ENCODE peak calls at places on chromosomes 2 and 18, in six cellular contexts. Z is A549, E is WTC11, T is H1, A is K562, U is HepG2. X is an unnamed sample.

GRCh38 chr2:159124931-159125467 is 156.6 kb downstream of the TANC1 start:
- DNase-seq in Z (no peak), U (no peak), E (no peak), A (no peak), T (no peak), X (peak; percentile 74)

GRCh38 chr2:227942021-227942420 is 70.6 kb downstream of the DAW1 start:
- DNase-seq in A (no peak), T (no peak), E (no peak), Z (no peak), U (no peak), X (no peak)

GRCh38 chr2:118102433-118103082 is 14.3 kb downstream of the INSIG2 start:
- DNase-seq in A (no peak), U (no peak), E (no peak), Z (no peak), T (no peak), X (no peak)

GRCh38 chr18:21714472-21714871 is 9.9 kb upstream of the ABHD3 start:
- DNase-seq in U (no peak), E (no peak), Z (no peak), A (no peak), T (no peak), X (no peak)

GRCh38 chr2:162403884-162404283 is 60.0 kb downstream of the GCA start:
- DNase-seq in E (no peak), T (no peak), U (no peak), Z (no peak), A (no peak), X (peak; percentile 84)

GRCh38 chr18:45416168-45416567 is 199.1 kb upstream of the SLC14A2 start:
- DNase-seq in E (no peak), A (no peak), Z (no peak), U (no peak), T (no peak), X (no peak)

GRCh38 chr2:60775048-60775639 is 19.1 kb downstream of the PAPOLG start:
- DNase-seq in U (no peak), Z (no peak), A (no peak), T (no peak), E (no peak), X (no peak)

GRCh38 chr2:237195396-237196119 is 109.9 kb downstream of the COPS8 start:
- DNase-seq in Z (no peak), A (no peak), E (no peak), U (no peak), T (no peak), X (no peak)

GRCh38 chr18:6728809-6729246 is 688 bp upstream of the ARHGAP28 start:
- DNase-seq in T (no peak), A (peak; percentile 42), Z (no peak), E (no peak), U (no peak), X (no peak)

GRCh38 chr2:69298862-69299261 is 88.2 kb downstream of the GFPT1 start:
- DNase-seq in A (no peak), U (no peak), E (no peak), T (no peak), Z (no peak), X (no peak)

GRCh38 chr2:130768191-130768855 is 13.0 kb downstream of the AMER3 start:
- DNase-seq in U (no peak), A (peak; percentile 29), Z (no peak), T (no peak), E (peak; percentile 49), X (no peak)

GRCh38 chr2:57177176-57177575 is 869.4 kb upstream of the VRK2 start:
- DNase-seq in T (no peak), E (no peak), A (no peak), U (no peak), Z (no peak), X (no peak)

GRCh38 chr2:20444113-20444992 is 2.5 kb upstream of the RHOB start:
- DNase-seq in A (no peak), T (no peak), E (no peak), Z (no peak), U (no peak), X (peak; percentile 92)

GRCh38 chr2:106323337-106324013 is 129.4 kb upstream of the UXS1 start:
- DNase-seq in A (no peak), E (no peak), U (no peak), T (no peak), Z (no peak), X (no peak)

GRCh38 chr2:39875182-39875913 is 96.3 kb upstream of the THUMPD2 start:
- DNase-seq in U (no peak), A (no peak), Z (peak; percentile 33), E (no peak), T (no peak), X (no peak)

GRCh38 chr2:28280576-28280975 is 112.1 kb upstream of the FOSL2 start:
- DNase-seq in A (no peak), T (no peak), Z (no peak), U (no peak), E (no peak), X (no peak)

GRCh38 chr2:238136820-238137537 is 1.5 kb upstream of the KLHL30 start:
- DNase-seq in E (no peak), Z (no peak), T (no peak), A (no peak), U (peak; percentile 41), X (no peak)

GRCh38 chr2:123363076-123363475 is 662.0 kb upstream of the CNTNAP5 start:
- DNase-seq in T (no peak), U (no peak), E (no peak), A (no peak), Z (no peak), X (no peak)

GRCh38 chr2:216633616-216634316 is 546 bp downstream of the IGFBP2 start:
- DNase-seq in U (no peak), Z (peak; percentile 25), T (no peak), A (no peak), E (peak; percentile 54), X (peak; percentile 55)

GRCh38 chr2:28367667-28368416 is 24.8 kb upstream of the FOSL2 start:
- DNase-seq in Z (no peak), U (no peak), T (no peak), A (no peak), E (no peak), X (no peak)

GRCh38 chr18:12422936-12423335 is 15.2 kb downstream of the PRELID3A start:
- DNase-seq in U (peak; percentile 35), E (peak; percentile 36), A (no peak), Z (no peak), T (no peak), X (no peak)

GRCh38 chr18:12423393-12423792 is 15.7 kb downstream of the PRELID3A start:
- DNase-seq in T (no peak), E (no peak), Z (no peak), A (no peak), U (no peak), X (no peak)

GRCh38 chr18:12424252-12424651 is 16.5 kb downstream of the PRELID3A start:
- DNase-seq in Z (no peak), U (no peak), E (no peak), A (no peak), T (no peak), X (no peak)

GRCh38 chr18:12421732-12422131 is 14.0 kb downstream of the PRELID3A start:
- DNase-seq in E (no peak), A (no peak), Z (no peak), U (no peak), T (no peak), X (no peak)

GRCh38 chr18:12423820-12424219 is 16.1 kb downstream of the PRELID3A start:
- DNase-seq in Z (no peak), E (no peak), A (no peak), T (no peak), U (no peak), X (no peak)
- TF ChIP-seq JUN in Z (no peak), E (no peak), A (no peak), T (no peak), U (no peak), X (no peak)

DNA sequence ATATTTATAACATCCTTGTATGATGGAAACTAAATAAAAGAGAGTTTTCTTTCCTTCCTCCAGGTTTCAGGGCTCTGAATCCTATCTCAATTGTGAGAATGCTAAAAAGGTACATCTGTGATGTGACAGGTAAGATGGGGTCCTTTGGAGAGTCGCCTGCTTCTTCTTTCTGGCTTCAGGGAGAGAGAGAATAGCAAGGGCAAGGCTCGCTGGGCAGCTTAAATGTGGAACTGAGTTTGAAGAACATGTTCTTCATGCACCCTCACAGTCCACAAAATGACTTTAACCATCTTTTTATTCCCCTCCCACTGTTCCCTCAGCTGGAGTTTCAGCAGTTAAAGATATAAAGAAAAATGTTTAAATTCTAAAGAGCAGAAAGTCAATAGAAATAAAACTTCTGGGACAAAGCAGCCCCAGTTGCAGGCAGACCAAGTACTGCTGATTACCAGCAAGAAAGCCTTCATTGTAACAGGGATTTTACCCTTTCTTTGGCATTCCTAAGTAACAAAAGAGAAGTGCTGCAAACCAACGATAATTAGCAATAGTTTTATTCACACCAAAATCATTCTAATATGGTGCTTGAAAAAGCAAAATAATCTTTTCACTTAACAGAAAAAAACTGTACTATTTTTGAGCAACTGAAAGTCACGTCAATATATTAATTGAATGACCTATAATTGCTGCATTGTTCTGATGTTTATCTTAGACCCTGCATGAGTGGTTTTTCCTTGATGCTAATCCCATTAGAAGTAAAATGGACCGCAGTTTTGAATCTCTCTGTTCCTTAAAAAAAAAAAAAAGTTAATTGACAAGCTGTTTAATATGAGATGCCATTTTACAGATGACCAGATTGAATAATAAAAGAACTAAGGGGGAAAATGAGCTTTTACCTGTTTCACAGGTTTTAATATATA is 61.5 kb downstream of the LRP2 start:
- DNase-seq in U (no peak), T (no peak), A (no peak), Z (no peak), E (no peak), X (no peak)
- TF ChIP-seq JUN in U (no peak), T (no peak), A (no peak), Z (no peak), E (no peak), X (no peak)

DNA sequence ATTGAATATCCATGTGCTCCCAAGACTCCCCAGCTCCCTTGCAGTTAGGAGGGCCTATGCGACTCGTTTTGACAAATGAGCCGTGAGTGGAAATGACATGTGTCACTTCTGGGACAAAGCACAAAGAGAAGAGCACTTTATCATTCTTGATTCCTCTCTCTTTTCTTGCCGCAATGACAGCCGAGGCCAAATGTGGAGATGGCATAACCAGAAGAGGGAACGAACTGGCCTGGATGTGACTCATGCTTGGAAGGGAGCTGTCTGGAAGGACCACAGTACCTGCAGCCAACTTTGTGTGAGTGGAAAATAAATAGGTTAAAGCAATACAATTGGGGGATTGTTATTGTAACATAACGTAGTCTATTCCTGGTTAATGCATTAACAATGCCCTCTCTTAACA is 44.2 kb upstream of the ITSN2 start:
- DNase-seq in U (no peak), A (no peak), E (no peak), Z (no peak), T (no peak), X (no peak)
- TF ChIP-seq JUN in U (no peak), A (no peak), E (no peak), Z (no peak), T (no peak), X (no peak)

DNA sequence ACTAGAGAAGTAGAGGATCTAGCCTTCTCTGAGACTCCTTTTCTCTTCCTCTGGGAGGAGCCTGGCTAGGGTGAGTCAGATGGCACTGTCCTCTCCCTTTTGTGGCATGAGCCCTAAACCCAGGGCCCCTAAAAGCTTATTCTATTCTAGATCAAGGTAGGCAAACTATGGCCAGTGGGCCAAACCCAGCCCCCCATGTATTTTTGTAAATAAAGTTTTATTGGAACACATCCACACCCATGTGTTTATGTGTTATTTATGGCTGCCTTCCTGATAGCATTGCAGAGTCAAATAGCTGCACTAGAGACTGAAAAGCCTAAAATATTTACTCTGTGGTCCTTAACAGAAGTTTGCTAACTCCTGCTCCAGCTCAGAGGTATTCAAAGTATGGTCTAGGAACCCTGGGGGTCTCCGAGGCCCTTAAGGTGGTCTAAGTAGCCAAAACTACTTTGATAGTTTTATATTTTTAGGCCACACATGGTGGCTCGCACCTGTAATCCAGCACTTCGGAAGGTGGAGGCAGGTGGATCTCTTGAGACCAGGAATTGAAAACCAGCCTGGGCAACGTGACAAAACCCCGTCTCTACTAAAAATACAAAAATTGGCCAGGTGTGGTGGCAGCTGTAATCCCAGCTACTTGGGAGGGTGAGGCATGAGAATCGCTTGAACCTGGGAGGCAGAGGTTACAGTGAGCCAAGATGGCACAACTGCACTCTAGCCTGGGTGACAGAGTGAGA is 8.1 kb downstream of the TCF23 start:
- DNase-seq in T (no peak), E (no peak), A (no peak), U (no peak), Z (no peak), X (no peak)
- TF ChIP-seq JUN in T (no peak), E (no peak), A (no peak), U (no peak), Z (no peak), X (no peak)

X was measured in endothelial cell of umbilical vein.